ENCODE peak calls at places on chromosomes 7 and 10, in seven cellular contexts. D is tibial nerve; G is naive thymus-derived CD4-positive, alpha-beta T cell; Z is sigmoid colon; S is spleen; B is breast epithelium; A is coronary artery. X is an unnamed sample.

GRCh38 chr10:30579554-30579953 is 50.0 kb downstream of the LYZL2 start:
- DNase-seq in A (no peak), S (no peak), G (no peak), Z (no peak), D (no peak), B (no peak), X (no peak)

GRCh38 chr10:128661404-128662197 is 535.4 kb upstream of the MKI67 start:
- DNase-seq in G (no peak), A (no peak), S (no peak), B (no peak), Z (no peak), D (no peak), X (no peak)

GRCh38 chr7:51356849-51357516 is 40.4 kb upstream of the COBL start:
- DNase-seq in S (no peak), G (no peak), D (no peak), B (no peak), A (no peak), Z (no peak), X (no peak)

GRCh38 chr10:24545585-24545984 is 178.1 kb downstream of the ARHGAP21 start:
- DNase-seq in G (no peak), Z (no peak), S (no peak), A (no peak), D (no peak), B (no peak), X (no peak)

GRCh38 chr10:66671064-66671463 is 254.8 kb upstream of the LRRTM3 start:
- DNase-seq in G (no peak), S (no peak), D (no peak), A (no peak), Z (no peak), B (no peak), X (no peak)

GRCh38 chr7:141480953-141481352 is 70.3 kb upstream of the AGK start:
- DNase-seq in B (no peak), D (no peak), Z (no peak), S (no peak), A (no peak), G (no peak), X (no peak)

GRCh38 chr7:135808206-135808605 is 59.6 kb upstream of the FAM180A start:
- DNase-seq in A (no peak), Z (no peak), D (no peak), B (no peak), S (no peak), G (no peak), X (no peak)

GRCh38 chr10:94397549-94398370 is 4.6 kb upstream of the TBC1D12 start:
- DNase-seq in B (no peak), A (no peak), S (no peak), G (no peak), D (no peak), Z (no peak), X (no peak)

GRCh38 chr10:49613160-49613881 is 516 bp upstream of the CHAT start:
- DNase-seq in S (peak; percentile 45), B (peak; percentile 46), D (no peak), G (no peak), Z (peak; percentile 48), A (peak; percentile 52), X (no peak)

GRCh38 chr7:145753004-145753403 is 363.6 kb upstream of the CNTNAP2 start:
- DNase-seq in D (no peak), B (no peak), G (no peak), S (no peak), Z (no peak), A (no peak), X (no peak)

GRCh38 chr7:41244246-41244645 is 458.6 kb downstream of the INHBA start:
- DNase-seq in A (no peak), B (no peak), D (no peak), G (no peak), Z (no peak), S (no peak), X (no peak)

GRCh38 chr7:7452119-7452518 is 83.6 kb downstream of the COL28A1 start:
- DNase-seq in S (no peak), B (no peak), A (no peak), G (no peak), D (no peak), Z (no peak), X (no peak)

GRCh38 chr7:154350892-154351291 is 298.7 kb downstream of the DPP6 start:
- DNase-seq in B (no peak), S (no peak), G (no peak), A (no peak), D (no peak), Z (no peak), X (no peak)

GRCh38 chr7:156612930-156613329 is 27.6 kb upstream of the RNF32 start:
- DNase-seq in S (no peak), Z (no peak), B (no peak), A (no peak), G (peak; percentile 70), D (no peak), X (peak; percentile 69)

GRCh38 chr7:8724080-8724718 is 290.8 kb downstream of the NXPH1 start:
- DNase-seq in S (no peak), A (no peak), G (no peak), Z (no peak), B (no peak), D (no peak), X (no peak)

GRCh38 chr10:133390597-133391248 is 3.2 kb upstream of the MTG1 start:
- DNase-seq in G (no peak), Z (peak; percentile 41), S (no peak), D (no peak), B (no peak), A (no peak), X (no peak)

GRCh38 chr10:104077282-104078151 is 8.2 kb downstream of the COL17A1 start:
- DNase-seq in D (no peak), S (no peak), A (no peak), B (no peak), G (no peak), Z (no peak), X (no peak)

GRCh38 chr10:125768217-125768616 is 7.4 kb downstream of the MMP21 start:
- DNase-seq in S (no peak), D (no peak), Z (no peak), B (no peak), G (no peak), A (no peak), X (no peak)

GRCh38 chr10:104123397-104123796 is 1.4 kb downstream of the SFR1 start:
- DNase-seq in S (no peak), Z (no peak), D (no peak), A (no peak), B (no peak), G (peak; percentile 10), X (no peak)

GRCh38 chr7:124022551-124022950 is 10.3 kb downstream of the TMEM229A start:
- DNase-seq in Z (no peak), G (no peak), S (no peak), A (no peak), D (no peak), B (no peak), X (no peak)

GRCh38 chr10:124686707-124687376 is 57.3 kb downstream of the FAM53B start:
- DNase-seq in A (no peak), D (peak; percentile 58), G (no peak), Z (peak; percentile 81), S (no peak), B (no peak), X (no peak)

GRCh38 chr10:70674560-70675495 is 2.5 kb downstream of the ADAMTS14 start:
- DNase-seq in D (no peak), S (no peak), B (no peak), Z (no peak), G (no peak), A (no peak), X (no peak)
- H3K4me3 ChIP-seq in D (no peak overlapping the region), S (no peak overlapping the region), B (no peak overlapping the region), Z (no peak overlapping the region), G (no peak overlapping the region), A (no peak overlapping the region), X (no peak overlapping the region)

GRCh38 chr10:4241724-4242345 is 456.8 kb upstream of the KLF6 start:
- DNase-seq in G (no peak), Z (no peak), B (no peak), S (no peak), A (no peak), D (no peak), X (no peak)
- H3K27ac ChIP-seq in G (no peak overlapping the region), Z (peak overlapping the region; percentile 82), B (peak overlapping the region; percentile 89), S (peak overlapping the region; percentile 71), A (peak overlapping the region; percentile 89), D (peak overlapping the region; percentile 8), X (no peak overlapping the region)

GRCh38 chr7:30598121-30598876 is 3.6 kb downstream of the GARS1 start:
- DNase-seq in D (no peak), A (no peak), B (no peak), S (no peak), Z (no peak), G (no peak), X (no peak)
- H3K4me3 ChIP-seq in D (no peak overlapping the region), A (no peak overlapping the region), B (no peak overlapping the region), S (no peak overlapping the region), Z (no peak overlapping the region), G (no peak overlapping the region), X (no peak overlapping the region)

GRCh38 chr7:5690931-5691461 is 90.5 kb downstream of the RNF216 start:
- DNase-seq in Z (peak; percentile 76), G (no peak), D (no peak), A (no peak), S (no peak), B (no peak), X (no peak)

GRCh38 chr7:5689716-5690115 is 91.7 kb downstream of the RNF216 start:
- DNase-seq in S (no peak), G (no peak), Z (no peak), D (no peak), A (no peak), B (no peak), X (no peak)

GRCh38 chr7:5686131-5686530 is 95.3 kb downstream of the RNF216 start:
- DNase-seq in A (no peak), B (no peak), D (no peak), Z (no peak), G (no peak), S (no peak), X (no peak)

GRCh38 chr7:5689118-5689517 is 92.3 kb downstream of the RNF216 start:
- DNase-seq in A (no peak), Z (no peak), D (no peak), S (no peak), B (no peak), G (peak; percentile 72), X (peak; percentile 47)

GRCh38 chr7:5687936-5688673 is 93.4 kb downstream of the RNF216 start:
- DNase-seq in A (no peak), Z (no peak), S (no peak), D (no peak), G (peak; percentile 27), B (no peak), X (no peak)
- H3K27ac ChIP-seq in A (peak overlapping the region; percentile 95), Z (peak overlapping the region; percentile 93), S (peak overlapping the region; percentile 86), D (peak overlapping the region; percentile 62), G (peak overlapping the region; percentile 74), B (peak overlapping the region; percentile 81), X (peak overlapping the region; percentile 42)

GRCh38 chr7:19106308-19107141 is 10.9 kb downstream of the TWIST1 start:
- DNase-seq in A (no peak), D (no peak), S (peak; percentile 54), B (no peak), G (no peak), Z (no peak), X (no peak)
- H3K4me3 ChIP-seq in A (peak overlapping the region; percentile 67), D (peak overlapping the region; percentile 29), S (no peak overlapping the region), B (peak overlapping the region; percentile 49), G (no peak overlapping the region), Z (peak overlapping the region; percentile 49), X (no peak overlapping the region)

GRCh38 chr10:79438699-79439085 is 6.7 kb downstream of the ZCCHC24 start:
- DNase-seq in D (no peak), G (no peak), A (no peak), Z (no peak), B (no peak), S (peak; percentile 27), X (no peak)
- H3K27ac ChIP-seq in D (peak overlapping the region; percentile 92), G (no peak overlapping the region), A (no peak overlapping the region), Z (peak overlapping the region; percentile 100), B (peak overlapping the region; percentile 99), S (no peak overlapping the region), X (no peak overlapping the region)

GRCh38 chr10:61460835-61461234 is 7.7 kb upstream of the TMEM26 start:
- DNase-seq in G (no peak), B (no peak), Z (no peak), A (no peak), S (no peak), D (no peak), X (no peak)
- H3K4me3 ChIP-seq in G (no peak overlapping the region), B (no peak overlapping the region), Z (no peak overlapping the region), A (no peak overlapping the region), S (no peak overlapping the region), D (no peak overlapping the region), X (no peak overlapping the region)